ENCODE peak calls at places on chromosomes 12 and 14, in five cellular contexts. One of them, this sample, is unnamed. For H3K4me1, the result is how much of the 10 kb centered on the place peaks cover.

GRCh38 chr12:53977596-53978464 is 3.1 kb upstream of the HOTAIR start:
- DNase-seq in sigmoid colon: no peak
- DNase-seq in K562: no peak
- DNase-seq in HCT116: no peak
- DNase-seq in stomach: no peak
- DNase-seq in this sample: no peak

GRCh38 chr12:49970658-49971057 is 2.1 kb upstream of the AQP6 start:
- DNase-seq in sigmoid colon: peak
- DNase-seq in K562: no peak
- DNase-seq in HCT116: no peak
- DNase-seq in stomach: no peak
- DNase-seq in this sample: no peak

GRCh38 chr12:53750812-53751335 is 905 bp downstream of the CISTR start:
- DNase-seq in sigmoid colon: no peak
- DNase-seq in stomach: no peak
- DNase-seq in HCT116: no peak
- DNase-seq in K562: peak
- DNase-seq in this sample: no peak

GRCh38 chr14:22524784-22525161 is 64.3 kb downstream of the DAD1 start:
- DNase-seq in K562: no peak
- DNase-seq in sigmoid colon: no peak
- DNase-seq in stomach: no peak
- DNase-seq in HCT116: no peak
- DNase-seq in this sample: no peak

GRCh38 chr14:65500075-65500474 is 87.5 kb downstream of the FUT8 start:
- DNase-seq in K562: no peak
- DNase-seq in sigmoid colon: no peak
- DNase-seq in stomach: no peak
- DNase-seq in HCT116: no peak
- DNase-seq in this sample: no peak

GRCh38 chr12:4286771-4287317 is 13.3 kb downstream of the CCND2 start:
- DNase-seq in stomach: no peak
- DNase-seq in sigmoid colon: no peak
- DNase-seq in K562: no peak
- DNase-seq in HCT116: no peak
- DNase-seq in this sample: no peak

GRCh38 chr12:109524466-109525278 is 47.2 kb downstream of the UBE3B start:
- DNase-seq in stomach: no peak
- DNase-seq in K562: no peak
- DNase-seq in sigmoid colon: no peak
- DNase-seq in HCT116: no peak
- DNase-seq in this sample: no peak

GRCh38 chr14:32662234-32662633 is 276.4 kb upstream of the NPAS3 start:
- DNase-seq in K562: no peak
- DNase-seq in sigmoid colon: no peak
- DNase-seq in stomach: no peak
- DNase-seq in HCT116: no peak
- DNase-seq in this sample: no peak

GRCh38 chr12:69513297-69513696 is 43.1 kb downstream of the FRS2 start:
- DNase-seq in sigmoid colon: no peak
- DNase-seq in HCT116: no peak
- DNase-seq in stomach: no peak
- DNase-seq in K562: no peak
- DNase-seq in this sample: no peak

GRCh38 chr14:48936881-48937280 is 649.3 kb downstream of the RPS29 start:
- DNase-seq in K562: no peak
- DNase-seq in sigmoid colon: no peak
- DNase-seq in stomach: no peak
- DNase-seq in HCT116: no peak
- DNase-seq in this sample: no peak

GRCh38 chr12:44405267-44405666 is 470.8 kb downstream of the NELL2 start:
- DNase-seq in K562: no peak
- DNase-seq in stomach: no peak
- DNase-seq in HCT116: no peak
- DNase-seq in sigmoid colon: no peak
- DNase-seq in this sample: no peak

GRCh38 chr12:129903092-129903945 is 506 bp downstream of the TMEM132D start:
- DNase-seq in HCT116: no peak
- DNase-seq in K562: no peak
- DNase-seq in stomach: no peak
- DNase-seq in sigmoid colon: no peak
- DNase-seq in this sample: peak

GRCh38 chr12:30146561-30146960 is 362.8 kb upstream of the TMTC1 start:
- DNase-seq in K562: no peak
- DNase-seq in stomach: no peak
- DNase-seq in HCT116: no peak
- DNase-seq in sigmoid colon: no peak
- DNase-seq in this sample: no peak

GRCh38 chr12:44446181-44446580 is 429.9 kb downstream of the NELL2 start:
- DNase-seq in HCT116: no peak
- DNase-seq in K562: no peak
- DNase-seq in stomach: no peak
- DNase-seq in sigmoid colon: no peak
- DNase-seq in this sample: no peak

GRCh38 chr12:69527506-69528272 is 57.5 kb downstream of the FRS2 start:
- DNase-seq in HCT116: no peak
- DNase-seq in sigmoid colon: no peak
- DNase-seq in stomach: no peak
- DNase-seq in K562: no peak
- DNase-seq in this sample: no peak

GRCh38 chr14:28141662-28142061 is 624.9 kb upstream of the FOXG1 start:
- DNase-seq in sigmoid colon: no peak
- DNase-seq in stomach: no peak
- DNase-seq in HCT116: no peak
- DNase-seq in K562: no peak
- DNase-seq in this sample: no peak

GRCh38 chr14:32724864-32725550 is 213.7 kb upstream of the NPAS3 start:
- DNase-seq in stomach: no peak
- DNase-seq in K562: no peak
- DNase-seq in sigmoid colon: no peak
- DNase-seq in HCT116: no peak
- DNase-seq in this sample: no peak

GRCh38 chr12:113327000-113327399 is 7.9 kb downstream of the SLC8B1 start:
- DNase-seq in stomach: no peak
- DNase-seq in sigmoid colon: no peak
- DNase-seq in HCT116: no peak
- DNase-seq in K562: no peak
- DNase-seq in this sample: no peak

GRCh38 chr14:80200093-80200492 is 11.2 kb downstream of the DIO2 start:
- DNase-seq in stomach: no peak
- DNase-seq in K562: no peak
- DNase-seq in HCT116: no peak
- DNase-seq in sigmoid colon: no peak
- DNase-seq in this sample: no peak

GRCh38 chr14:69358233-69358963 is 39.7 kb downstream of the ERH start:
- DNase-seq in HCT116: no peak
- DNase-seq in sigmoid colon: peak
- DNase-seq in stomach: no peak
- DNase-seq in K562: no peak
- DNase-seq in this sample: no peak

GRCh38 chr12:65403188-65403587 is 124.7 kb downstream of the MSRB3 start:
- DNase-seq in HCT116: no peak
- DNase-seq in sigmoid colon: peak
- DNase-seq in stomach: no peak
- DNase-seq in K562: no peak
- DNase-seq in this sample: no peak

GRCh38 chr12:10590976-10591375 is 22.4 kb downstream of the MAGOHB start:
- DNase-seq in K562: no peak
- DNase-seq in sigmoid colon: no peak
- DNase-seq in HCT116: no peak
- DNase-seq in stomach: no peak
- DNase-seq in this sample: no peak

GRCh38 chr12:120197542-120197887 is 3.0 kb upstream of the GCN1 start:
- DNase-seq in stomach: no peak
- DNase-seq in sigmoid colon: no peak
- DNase-seq in K562: no peak
- DNase-seq in HCT116: no peak
- DNase-seq in this sample: no peak
- H3K4me1 ChIP-seq in stomach: half or more
- H3K4me1 ChIP-seq in sigmoid colon: under half
- H3K4me1 ChIP-seq in K562: under half
- H3K4me1 ChIP-seq in HCT116: half or more
- H3K4me1 ChIP-seq in this sample: half or more

DNA sequence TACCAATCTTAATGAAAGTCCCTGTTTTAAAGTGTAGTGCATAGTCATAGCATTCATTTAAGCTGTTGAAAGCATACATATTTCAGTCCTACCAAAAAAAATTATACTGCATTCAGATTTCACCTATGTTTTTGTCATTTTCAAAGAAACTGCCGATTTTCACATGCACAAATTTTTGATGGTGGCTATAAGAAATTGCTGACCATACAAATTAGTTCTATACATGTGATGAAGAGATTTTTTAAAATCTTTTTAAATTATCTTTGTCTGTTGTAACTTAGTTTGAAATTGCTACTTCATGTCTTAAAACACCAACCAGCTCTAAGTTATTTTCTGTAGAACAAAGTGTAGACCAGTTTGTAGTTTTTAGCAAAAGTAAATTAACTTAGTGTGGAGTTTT is 3.5 kb upstream of the GTF2A1 start:
- DNase-seq in HCT116: no peak
- DNase-seq in K562: no peak
- DNase-seq in sigmoid colon: no peak
- DNase-seq in stomach: no peak
- DNase-seq in this sample: no peak
- TF ChIP-seq POLR2AphosphoS5 in HCT116: no peak
- TF ChIP-seq POLR2AphosphoS5 in K562: no peak
- TF ChIP-seq POLR2AphosphoS5 in sigmoid colon: no peak
- TF ChIP-seq POLR2AphosphoS5 in stomach: no peak
- TF ChIP-seq POLR2AphosphoS5 in this sample: no peak

GRCh38 chr14:94027566-94028449 is 1.7 kb downstream of the OTUB2 start:
- DNase-seq in sigmoid colon: no peak
- DNase-seq in stomach: peak
- DNase-seq in K562: no peak
- DNase-seq in HCT116: no peak
- DNase-seq in this sample: no peak

GRCh38 chr14:94026173-94026885 is at the start of gene OTUB2:
- DNase-seq in HCT116: peak
- DNase-seq in stomach: peak
- DNase-seq in K562: peak
- DNase-seq in sigmoid colon: peak
- DNase-seq in this sample: peak

GRCh38 chr14:94024549-94024948 is 1.6 kb upstream of the OTUB2 start:
- DNase-seq in HCT116: no peak
- DNase-seq in K562: no peak
- DNase-seq in stomach: no peak
- DNase-seq in sigmoid colon: no peak
- DNase-seq in this sample: no peak

GRCh38 chr14:94026886-94027469 is 838 bp downstream of the OTUB2 start:
- DNase-seq in stomach: no peak
- DNase-seq in K562: no peak
- DNase-seq in HCT116: no peak
- DNase-seq in sigmoid colon: no peak
- DNase-seq in this sample: no peak

GRCh38 chr14:94025720-94026119 is 420 bp upstream of the OTUB2 start:
- DNase-seq in K562: no peak
- DNase-seq in stomach: no peak
- DNase-seq in HCT116: no peak
- DNase-seq in sigmoid colon: no peak
- DNase-seq in this sample: no peak
- H3K4me3 ChIP-seq in K562: no peak
- H3K4me3 ChIP-seq in stomach: peak
- H3K4me3 ChIP-seq in HCT116: peak
- H3K4me3 ChIP-seq in sigmoid colon: peak
- H3K4me3 ChIP-seq in this sample: peak

GRCh38 chr12:118058227-118058626 is 2.8 kb downstream of the WSB2 start:
- DNase-seq in sigmoid colon: no peak
- DNase-seq in HCT116: no peak
- DNase-seq in K562: no peak
- DNase-seq in stomach: no peak
- DNase-seq in this sample: no peak

GRCh38 chr12:118059645-118060275 is 1.2 kb downstream of the WSB2 start:
- DNase-seq in sigmoid colon: no peak
- DNase-seq in HCT116: no peak
- DNase-seq in stomach: no peak
- DNase-seq in K562: no peak
- DNase-seq in this sample: no peak

GRCh38 chr12:118061011-118061875 is at the start of gene WSB2:
- DNase-seq in stomach: peak
- DNase-seq in HCT116: no peak
- DNase-seq in sigmoid colon: peak
- DNase-seq in K562: peak
- DNase-seq in this sample: peak

GRCh38 chr12:118060301-118061010 is 523 bp downstream of the WSB2 start:
- DNase-seq in K562: no peak
- DNase-seq in sigmoid colon: peak
- DNase-seq in HCT116: no peak
- DNase-seq in stomach: peak
- DNase-seq in this sample: no peak

DNA sequence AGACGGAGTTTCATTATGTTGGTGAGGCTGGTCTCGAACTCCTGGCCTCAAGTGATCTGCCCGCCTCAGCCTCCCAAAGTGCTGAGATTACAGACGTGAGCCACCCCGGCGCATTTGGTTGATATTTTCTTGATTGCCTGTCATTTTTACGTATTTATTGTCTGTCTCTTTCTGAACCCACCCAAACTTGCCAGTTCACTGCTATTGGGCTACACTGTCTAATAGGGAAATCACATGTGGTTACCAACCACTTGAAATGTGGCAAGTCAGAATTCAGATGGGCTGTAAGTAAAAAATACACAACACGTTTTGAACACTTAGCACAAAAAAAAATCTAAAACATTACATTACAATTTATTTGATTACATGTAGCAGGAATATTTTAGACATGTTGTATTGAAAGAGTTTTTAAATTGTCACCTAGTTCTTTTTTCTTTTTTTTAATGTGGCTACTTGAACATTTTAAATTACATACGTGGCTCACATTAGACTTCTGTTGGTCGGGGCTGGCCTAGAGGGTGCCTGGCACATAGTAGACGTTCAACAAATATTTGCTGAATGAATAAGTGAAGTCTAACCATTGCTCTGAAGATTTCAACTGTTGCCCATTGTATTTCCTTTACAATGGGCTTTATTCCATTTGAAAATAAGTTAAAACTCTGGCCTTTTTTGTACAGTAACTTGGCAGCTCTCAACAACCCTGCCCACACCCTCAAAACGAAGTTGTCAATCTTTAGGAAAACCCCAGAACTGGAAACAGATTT is 1.9 kb downstream of the WSB2 start:
- DNase-seq in K562: no peak
- DNase-seq in HCT116: no peak
- DNase-seq in stomach: no peak
- DNase-seq in sigmoid colon: no peak
- DNase-seq in this sample: no peak
- H3K4me1 ChIP-seq in K562: under half
- H3K4me1 ChIP-seq in HCT116: half or more
- H3K4me1 ChIP-seq in stomach: half or more
- H3K4me1 ChIP-seq in sigmoid colon: under half
- H3K4me1 ChIP-seq in this sample: under half